ENCODE peak calls at places on chromosomes 7 and 10, in eight cellular contexts. C, K, O, E, D, P, W and B are unnamed samples.

GRCh38 chr7:150895809-150896208 is 43.5 kb downstream of the AOC1 start:
- DNase-seq in C (no peak), K (no peak), O (no peak), E (no peak), D (no peak), P (no peak), W (no peak), B (no peak)

GRCh38 chr7:83976302-83976701 is 218.3 kb downstream of the SEMA3A start:
- DNase-seq in C (no peak), K (peak), O (no peak), E (no peak), D (no peak), P (no peak), W (no peak), B (peak)

GRCh38 chr10:103767756-103768155 is 87.6 kb downstream of the SH3PXD2A start:
- DNase-seq in C (no peak), K (peak), O (no peak), E (no peak), D (no peak), P (no peak), W (no peak), B (no peak)

GRCh38 chr10:75984067-75984466 is 552.6 kb downstream of the LRMDA start:
- DNase-seq in C (no peak), K (no peak), O (no peak), E (no peak), D (no peak), P (no peak), W (no peak), B (no peak)

GRCh38 chr7:131322046-131322445 is 5.6 kb upstream of the MKLN1 start:
- DNase-seq in C (no peak), K (no peak), O (no peak), E (no peak), D (no peak), P (no peak), W (no peak), B (no peak)

GRCh38 chr7:119197872-119198527 is 973.5 kb downstream of the ANKRD7 start:
- DNase-seq in C (no peak), K (peak), O (no peak), E (no peak), D (peak), P (peak), W (no peak), B (no peak)

GRCh38 chr7:105487559-105488218 is 34.4 kb downstream of the PUS7 start:
- DNase-seq in C (no peak), K (peak), O (no peak), E (no peak), D (no peak), P (no peak), W (no peak), B (peak)

GRCh38 chr7:152054377-152055230 is 29.1 kb downstream of the GALNT11 start:
- DNase-seq in C (no peak), K (peak), O (no peak), E (peak), D (no peak), P (no peak), W (no peak), B (no peak)

GRCh38 chr7:105713488-105714465 is 132.5 kb upstream of the EFCAB10 start:
- DNase-seq in C (no peak), K (no peak), O (no peak), E (no peak), D (peak), P (no peak), W (no peak), B (peak)

GRCh38 chr10:90642136-90642535 is 215.7 kb downstream of the HTR7 start:
- DNase-seq in C (no peak), K (peak), O (no peak), E (no peak), D (no peak), P (no peak), W (no peak), B (no peak)

GRCh38 chr10:114026189-114027040 is 17.3 kb upstream of the ADRB1 start:
- DNase-seq in C (no peak), K (peak), O (no peak), E (no peak), D (no peak), P (no peak), W (no peak), B (peak)

GRCh38 chr10:114025610-114026130 is 18.0 kb upstream of the ADRB1 start:
- DNase-seq in C (no peak), K (no peak), O (no peak), E (no peak), D (no peak), P (no peak), W (no peak), B (no peak)

GRCh38 chr10:114027041-114027394 is 16.6 kb upstream of the ADRB1 start:
- DNase-seq in C (no peak), K (no peak), O (no peak), E (no peak), D (no peak), P (no peak), W (no peak), B (no peak)

GRCh38 chr10:114023198-114023597 is 20.5 kb upstream of the ADRB1 start:
- DNase-seq in C (no peak), K (peak), O (no peak), E (no peak), D (no peak), P (no peak), W (no peak), B (no peak)

GRCh38 chr10:114024876-114025609 is 18.6 kb upstream of the ADRB1 start:
- DNase-seq in C (no peak), K (peak), O (no peak), E (no peak), D (no peak), P (peak), W (no peak), B (no peak)
- TF ChIP-seq POLR2A in C (no peak), K (no peak), O (no peak), E (no peak), D (no peak), P (no peak), W (no peak), B (no peak)

GRCh38 chr10:125123363-125124113 is 36.8 kb downstream of the CTBP2 start:
- DNase-seq in C (peak), K (peak), O (peak), E (peak), D (peak), P (peak), W (peak), B (peak)
- TF ChIP-seq POLR2A in C (peak), K (no peak), O (no peak), E (no peak), D (no peak), P (no peak), W (peak), B (no peak)

GRCh38 chr7:128831994-128832879 is 2.0 kb downstream of the FLNC start:
- DNase-seq in C (no peak), K (peak), O (peak), E (peak), D (no peak), P (no peak), W (no peak), B (peak)

GRCh38 chr7:128835231-128835751 is 5.1 kb downstream of the FLNC start:
- DNase-seq in C (no peak), K (no peak), O (peak), E (peak), D (no peak), P (no peak), W (no peak), B (no peak)

GRCh38 chr7:128833939-128834310 is 3.7 kb downstream of the FLNC start:
- DNase-seq in C (no peak), K (no peak), O (no peak), E (no peak), D (no peak), P (no peak), W (no peak), B (peak)

GRCh38 chr7:128832880-128833147 is 2.6 kb downstream of the FLNC start:
- DNase-seq in C (no peak), K (no peak), O (no peak), E (no peak), D (no peak), P (no peak), W (no peak), B (no peak)

GRCh38 chr7:128833148-128833938 is 3.1 kb downstream of the FLNC start:
- DNase-seq in C (no peak), K (peak), O (peak), E (peak), D (no peak), P (peak), W (peak), B (peak)
- TF ChIP-seq POLR2A in C (no peak), K (no peak), O (peak), E (no peak), D (no peak), P (no peak), W (no peak), B (no peak)

GRCh38 chr10:70832852-70833542 is 17.2 kb downstream of the SGPL1 start:
- DNase-seq in C (no peak), K (peak), O (no peak), E (no peak), D (no peak), P (no peak), W (no peak), B (peak)
- TF ChIP-seq POLR2A in C (no peak), K (no peak), O (no peak), E (no peak), D (no peak), P (no peak), W (no peak), B (no peak)

DNA sequence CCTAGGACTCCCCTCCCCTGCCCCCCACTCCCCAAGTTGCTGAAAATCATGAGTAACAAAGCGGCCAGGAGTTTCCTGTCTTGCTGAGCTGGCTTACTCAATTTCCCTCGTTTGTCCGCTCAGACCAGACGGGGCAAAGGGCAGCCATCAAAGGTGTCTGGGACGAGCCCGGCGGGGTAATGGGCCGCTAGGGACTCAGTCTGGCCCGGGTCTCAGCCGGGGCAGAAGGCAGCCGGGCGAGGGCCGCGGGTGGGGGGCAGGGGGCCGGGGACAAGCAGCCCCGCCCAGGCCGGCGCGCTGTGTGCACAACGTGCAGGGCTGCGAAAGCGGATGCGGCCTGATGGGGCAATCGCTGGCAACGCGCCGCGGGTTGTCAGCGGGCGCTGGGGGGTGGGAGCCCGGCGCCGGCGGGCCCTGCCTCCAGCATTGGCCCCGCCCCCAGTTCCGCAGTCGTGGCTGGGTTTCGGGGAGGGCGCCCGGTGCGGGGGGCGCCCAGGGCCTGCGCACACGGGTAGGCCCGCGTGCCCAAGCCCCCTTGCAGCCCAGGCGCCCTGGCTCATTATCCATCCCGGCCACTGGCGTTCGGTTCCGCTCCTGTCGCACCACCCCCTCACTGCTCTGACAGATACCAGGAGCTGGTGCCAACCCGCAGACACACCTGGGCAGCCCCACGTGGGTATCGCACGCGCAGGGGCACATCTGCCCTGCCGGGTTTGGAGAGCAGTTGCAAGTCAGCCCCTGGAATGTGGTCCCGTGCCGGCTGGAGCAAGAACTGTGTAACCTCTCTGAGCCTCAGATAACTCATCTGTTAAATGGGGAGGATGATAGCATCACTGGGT is 35.1 kb downstream of the DNAJB12 start:
- DNase-seq in C (peak), K (peak), O (peak), E (peak), D (peak), P (peak), W (peak), B (peak)
- TF ChIP-seq POLR2A in C (peak), K (peak), O (no peak), E (peak), D (peak), P (no peak), W (peak), B (peak)

GRCh38 chr10:97721871-97722780 is 8.6 kb downstream of the MARVELD1 start:
- DNase-seq in C (peak), K (no peak), O (no peak), E (no peak), D (no peak), P (no peak), W (peak), B (no peak)

GRCh38 chr10:97729014-97729413 is 7.9 kb upstream of the ZFYVE27 start:
- DNase-seq in C (no peak), K (no peak), O (no peak), E (no peak), D (no peak), P (no peak), W (no peak), B (no peak)

GRCh38 chr10:97722980-97723379 is 9.4 kb downstream of the MARVELD1 start:
- DNase-seq in C (no peak), K (no peak), O (no peak), E (no peak), D (no peak), P (no peak), W (no peak), B (no peak)

GRCh38 chr10:97724341-97724941 is 10.9 kb downstream of the MARVELD1 start:
- DNase-seq in C (no peak), K (peak), O (no peak), E (peak), D (no peak), P (no peak), W (peak), B (no peak)

GRCh38 chr10:97726636-97727178 is 10.2 kb upstream of the ZFYVE27 start:
- DNase-seq in C (no peak), K (peak), O (no peak), E (no peak), D (peak), P (no peak), W (peak), B (peak)
- TF ChIP-seq POLR2A in C (peak), K (no peak), O (no peak), E (no peak), D (no peak), P (no peak), W (no peak), B (no peak)

GRCh38 chr10:35194906-35195305 is 68.3 kb downstream of the CREM start:
- DNase-seq in C (no peak), K (peak), O (no peak), E (no peak), D (no peak), P (no peak), W (no peak), B (no peak)

GRCh38 chr10:35191523-35191922 is 64.9 kb downstream of the CREM start:
- DNase-seq in C (no peak), K (peak), O (peak), E (no peak), D (peak), P (peak), W (peak), B (no peak)

GRCh38 chr10:35194471-35194870 is 67.8 kb downstream of the CREM start:
- DNase-seq in C (no peak), K (peak), O (no peak), E (no peak), D (no peak), P (no peak), W (no peak), B (no peak)

GRCh38 chr10:35192645-35193249 is 66.1 kb downstream of the CREM start:
- DNase-seq in C (no peak), K (peak), O (no peak), E (no peak), D (peak), P (no peak), W (no peak), B (no peak)

DNA sequence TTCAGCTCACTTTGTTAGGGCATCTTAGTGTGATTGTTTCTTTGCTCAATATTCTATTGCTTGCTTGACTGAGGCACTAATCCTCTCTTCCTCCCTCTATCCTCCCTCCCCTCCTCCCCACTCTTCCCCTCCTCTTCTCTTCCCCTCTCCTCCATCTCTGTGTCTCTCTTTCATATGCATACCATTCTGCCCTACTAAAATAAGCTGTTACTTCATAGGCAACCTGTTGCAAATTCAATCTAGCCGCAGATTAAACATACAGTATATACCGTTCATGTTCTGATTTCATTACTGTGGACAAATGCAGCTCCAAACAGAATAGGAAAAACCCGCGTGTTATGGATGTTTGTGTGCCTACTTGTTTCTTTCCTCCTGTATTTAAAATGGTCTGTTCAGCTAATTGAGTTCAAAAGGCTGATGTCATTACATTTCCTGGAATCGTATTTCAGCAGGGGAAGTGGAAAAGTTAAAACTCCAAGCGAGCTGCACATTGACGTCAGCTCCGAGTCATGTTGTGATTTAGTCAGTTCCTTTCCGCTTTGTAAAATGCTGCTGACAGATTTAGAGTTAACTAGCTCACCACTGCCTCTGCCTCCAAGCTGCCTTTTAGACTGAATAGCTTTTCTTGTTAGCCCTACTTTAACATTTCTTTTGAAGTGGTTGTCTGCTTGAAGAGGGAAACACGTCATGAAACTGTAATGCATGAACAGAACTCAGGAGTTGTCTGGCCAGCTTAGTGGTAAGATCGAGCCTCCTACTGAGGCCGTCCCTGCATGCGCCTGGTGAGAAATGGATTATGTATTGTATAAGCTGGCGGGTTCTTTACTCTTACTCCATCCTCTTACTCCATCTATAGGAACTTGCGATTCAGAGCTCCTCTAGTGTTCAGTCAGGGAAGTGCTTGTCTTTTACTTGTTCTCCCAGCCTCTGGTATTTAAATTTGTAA is 69.0 kb downstream of the CREM start:
- DNase-seq in C (no peak), K (peak), O (peak), E (peak), D (peak), P (peak), W (peak), B (peak)
- TF ChIP-seq POLR2A in C (peak), K (peak), O (peak), E (peak), D (peak), P (no peak), W (peak), B (no peak)

GRCh38 chr7:86025807-86026206 is 617.9 kb upstream of the GRM3 start:
- DNase-seq in C (no peak), K (no peak), O (no peak), E (no peak), D (no peak), P (no peak), W (no peak), B (no peak)
- TF ChIP-seq POLR2A in C (no peak), K (no peak), O (no peak), E (no peak), D (no peak), P (no peak), W (no peak), B (no peak)

GRCh38 chr7:79009647-79010046 is 443.8 kb downstream of the MAGI2 start:
- DNase-seq in C (no peak), K (peak), O (no peak), E (no peak), D (no peak), P (no peak), W (no peak), B (no peak)

GRCh38 chr7:79008786-79009185 is 444.7 kb downstream of the MAGI2 start:
- DNase-seq in C (no peak), K (no peak), O (no peak), E (no peak), D (no peak), P (no peak), W (no peak), B (no peak)

GRCh38 chr7:79011921-79012320 is 441.5 kb downstream of the MAGI2 start:
- DNase-seq in C (no peak), K (no peak), O (no peak), E (no peak), D (no peak), P (no peak), W (no peak), B (no peak)
- TF ChIP-seq POLR2A in C (no peak), K (no peak), O (no peak), E (no peak), D (no peak), P (no peak), W (no peak), B (no peak)

DNA sequence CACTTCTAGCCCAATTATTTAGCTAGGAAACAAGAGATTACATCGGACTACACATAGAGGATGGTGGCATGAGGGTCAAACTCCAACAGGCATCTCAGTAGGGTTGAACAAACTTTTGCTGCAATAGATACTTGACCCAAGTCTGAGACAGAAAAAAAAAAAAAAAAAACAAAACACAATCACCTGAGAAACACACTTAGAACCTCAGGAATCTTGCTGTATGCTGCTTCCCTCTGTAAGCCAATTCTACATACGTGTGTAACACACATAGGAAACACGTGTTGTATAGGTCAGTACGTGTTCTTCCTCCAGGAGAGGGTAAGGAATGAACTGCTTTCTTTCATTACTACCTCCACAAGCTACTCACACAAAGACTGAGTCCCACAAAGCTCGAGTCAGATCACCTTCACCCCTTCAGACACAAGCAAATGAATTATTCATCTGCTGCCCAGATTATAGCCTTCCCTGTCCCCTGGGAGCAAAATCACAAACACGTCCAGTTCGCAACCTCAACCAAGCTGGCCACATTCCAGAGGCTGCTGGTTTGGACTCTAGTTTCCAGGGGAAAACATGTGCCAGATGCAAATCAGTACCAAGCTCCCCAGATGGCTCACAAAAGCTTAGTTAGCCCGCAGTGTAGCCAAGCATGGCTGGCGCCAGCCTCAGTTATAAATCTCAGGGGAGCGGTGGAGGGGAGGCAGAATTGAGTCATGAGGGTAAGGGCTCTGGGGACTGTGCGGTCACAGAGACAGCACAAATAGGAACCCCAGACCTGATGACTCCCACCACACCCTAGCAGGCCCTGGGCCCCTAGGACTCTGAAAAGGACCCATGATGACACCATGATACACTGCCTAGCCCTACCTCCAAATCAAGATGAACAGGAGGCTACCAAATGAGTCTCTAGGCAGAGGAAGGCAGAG is 15.1 kb downstream of the PSAP start:
- DNase-seq in C (no peak), K (peak), O (peak), E (peak), D (peak), P (peak), W (peak), B (no peak)
- TF ChIP-seq POLR2A in C (no peak), K (no peak), O (no peak), E (no peak), D (no peak), P (no peak), W (no peak), B (no peak)